ENCODE peak calls at places on chromosome 17, in seven cellular contexts. P is AG09319, J is A549, H is bronchial epithelial cell, E is fibroblast of the aortic adventitia, W is tibial nerve, T is breast epithelium. D is an unnamed sample.

GRCh38 chr17:57363998-57364645 is 107.8 kb downstream of the MSI2 start:
- DNase-seq in P (no peak), T (no peak), J (no peak), W (no peak), H (no peak), E (no peak), D (no peak)

GRCh38 chr17:56739376-56739775 is 94.3 kb downstream of the C17orf67 start:
- DNase-seq in P (no peak), J (no peak), E (no peak), T (no peak), H (no peak), W (no peak), D (no peak)

GRCh38 chr17:70654706-70655105 is 485.4 kb downstream of the KCNJ2 start:
- DNase-seq in J (no peak), T (no peak), H (no peak), E (no peak), P (no peak), W (no peak), D (no peak)

GRCh38 chr17:63293310-63293709 is 152.8 kb downstream of the CYB561 start:
- DNase-seq in J (no peak), W (no peak), H (no peak), E (peak; percentile 77), T (no peak), P (no peak), D (no peak)

GRCh38 chr17:47257651-47258339 is 4.2 kb downstream of the ITGB3 start:
- DNase-seq in H (peak; percentile 59), E (peak; percentile 67), T (no peak), J (no peak), P (no peak), W (no peak), D (no peak)

GRCh38 chr17:42608692-42609181 is 437 bp downstream of the RETREG3 start:
- DNase-seq in P (no peak), H (no peak), W (no peak), T (no peak), J (no peak), E (no peak), D (peak; percentile 21)

GRCh38 chr17:82396601-82397435 is 21.3 kb upstream of the HEXD start:
- DNase-seq in T (no peak), H (no peak), P (peak; percentile 94), J (no peak), E (peak; percentile 94), W (no peak), D (no peak)

GRCh38 chr17:17419166-17419565 is 57.6 kb upstream of the MED9 start:
- DNase-seq in J (no peak), P (no peak), W (no peak), T (no peak), H (no peak), E (no peak), D (no peak)

GRCh38 chr17:36640346-36640745 is 39.0 kb downstream of the MRM1 start:
- DNase-seq in E (no peak), W (no peak), T (no peak), H (no peak), P (no peak), J (no peak), D (no peak)

GRCh38 chr17:2792541-2793169 is 3.6 kb upstream of the RAP1GAP2 start:
- DNase-seq in E (no peak), P (no peak), T (no peak), W (no peak), H (no peak), J (no peak), D (no peak)

GRCh38 chr17:48618366-48618896 is 3.3 kb upstream of the HOXB8 start:
- DNase-seq in E (peak; percentile 83), H (peak; percentile 46), W (peak; percentile 83), P (peak; percentile 22), T (peak; percentile 84), J (peak; percentile 97), D (peak; percentile 86)

GRCh38 chr17:46977348-46977747 is 1.7 kb downstream of the RPRML start:
- DNase-seq in T (no peak), E (no peak), H (peak; percentile 53), P (no peak), J (peak; percentile 73), W (no peak), D (no peak)

GRCh38 chr17:71809537-71809936 is 311.3 kb upstream of the SOX9 start:
- DNase-seq in J (no peak), T (no peak), P (no peak), H (peak; percentile 8), W (no peak), E (no peak), D (no peak)

GRCh38 chr17:17824119-17824779 is 12.5 kb downstream of the SREBF1 start:
- DNase-seq in E (no peak), J (no peak), P (no peak), W (no peak), H (no peak), T (no peak), D (no peak)

GRCh38 chr17:18858567-18859245 is 775 bp downstream of the PRPSAP2 start:
- DNase-seq in H (peak; percentile 14), P (no peak), W (no peak), J (no peak), T (no peak), E (no peak), D (no peak)

GRCh38 chr17:36608794-36609497 is 7.6 kb downstream of the MRM1 start:
- DNase-seq in W (no peak), T (no peak), E (peak; percentile 73), J (no peak), H (peak; percentile 71), P (no peak), D (peak; percentile 76)

GRCh38 chr17:8489841-8490240 is 54.2 kb downstream of the NDEL1 start:
- DNase-seq in J (no peak), T (no peak), P (no peak), W (no peak), H (no peak), E (no peak), D (no peak)

GRCh38 chr17:38578641-38579480 is 26.9 kb downstream of the SRCIN1 start:
- DNase-seq in W (no peak), J (no peak), T (no peak), H (no peak), E (no peak), P (no peak), D (no peak)

GRCh38 chr17:38577645-38578173 is 28.0 kb downstream of the SRCIN1 start:
- DNase-seq in W (no peak), T (no peak), J (no peak), P (no peak), E (no peak), H (no peak), D (no peak)

GRCh38 chr17:38578229-38578628 is 27.5 kb downstream of the SRCIN1 start:
- DNase-seq in P (no peak), E (no peak), H (no peak), W (no peak), T (no peak), J (no peak), D (no peak)

GRCh38 chr17:38582069-38582468 is 23.7 kb downstream of the SRCIN1 start:
- DNase-seq in P (no peak), E (no peak), T (no peak), W (no peak), J (no peak), H (no peak), D (no peak)

DNA sequence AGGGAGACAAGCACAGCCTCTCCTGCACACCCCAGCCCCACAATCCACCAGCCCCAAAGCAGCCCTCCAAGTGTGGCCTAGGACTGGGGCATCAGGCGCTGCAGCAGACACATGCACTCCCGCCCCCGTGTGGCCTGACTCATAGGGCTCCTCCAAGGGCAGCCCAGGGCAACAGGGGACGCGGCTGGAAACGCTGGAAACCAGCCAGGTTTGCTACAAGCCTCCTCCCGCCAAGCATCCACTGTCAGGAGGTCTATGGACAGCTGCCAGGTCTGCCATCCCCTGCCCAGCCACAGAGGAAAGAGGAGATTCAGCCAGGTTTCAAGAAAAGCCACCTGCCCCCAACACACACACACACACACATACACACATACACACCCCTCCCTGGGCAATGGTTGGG is 25.8 kb downstream of the SRCIN1 start:
- DNase-seq in P (no peak), T (no peak), H (peak; percentile 45), W (no peak), J (peak; percentile 80), E (peak; percentile 9), D (peak; percentile 69)
- TF ChIP-seq CTCF in P (peak; percentile 2), T (no peak), H (peak; percentile 46), W (no peak), J (peak; percentile 30), E (no peak), D (peak; percentile 50)

GRCh38 chr17:74454197-74455024 is 12.0 kb upstream of the CD300A start:
- DNase-seq in H (peak; percentile 47), E (peak; percentile 50), W (no peak), J (peak; percentile 48), T (no peak), P (no peak), D (no peak)
- TF ChIP-seq CTCF in H (no peak), E (peak; percentile 11), W (no peak), J (no peak), T (no peak), P (no peak), D (no peak)

DNA sequence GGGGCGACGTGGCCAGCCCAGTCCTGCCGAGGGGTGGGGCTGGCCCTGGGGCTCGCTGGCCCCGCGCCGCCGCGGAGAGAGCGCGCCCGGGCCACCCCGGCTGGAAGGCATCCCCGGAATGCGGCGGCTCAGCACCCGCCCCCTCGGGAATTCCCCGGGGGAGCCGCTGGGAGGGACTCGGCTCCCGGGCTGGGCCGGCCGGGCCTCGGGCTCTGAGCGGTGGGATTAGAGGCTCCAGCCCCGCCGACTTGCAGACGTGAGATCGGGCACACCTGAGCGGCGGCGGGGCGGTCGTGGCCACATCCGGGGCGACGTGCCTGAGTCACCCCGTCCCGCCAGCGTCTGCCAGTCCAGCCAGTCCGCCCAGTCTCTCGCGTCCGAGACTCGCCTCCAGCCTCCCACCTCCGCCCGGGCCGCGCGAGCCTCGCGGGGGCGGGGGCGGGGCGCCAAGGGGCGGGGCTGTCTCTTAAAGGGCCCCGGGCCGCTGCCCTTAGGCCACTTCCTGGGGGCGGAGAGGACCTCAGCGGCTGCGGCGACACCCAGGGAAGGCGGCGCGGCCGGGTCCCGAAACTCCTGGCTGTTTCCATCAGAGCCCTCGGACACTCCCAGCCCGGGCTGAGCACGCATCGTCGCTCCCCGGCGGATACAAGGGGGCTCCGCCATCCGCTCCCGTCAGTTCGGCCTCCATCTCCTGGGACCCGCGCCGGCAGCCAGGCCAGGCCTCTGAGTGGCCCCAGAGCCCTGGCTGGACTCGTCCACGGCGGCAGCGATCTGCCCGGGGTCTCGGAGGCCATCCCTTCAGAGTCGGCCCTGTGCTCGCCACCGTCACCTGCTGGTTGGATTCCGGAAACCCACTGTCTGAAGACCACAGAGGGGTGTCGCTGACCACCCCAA is at the start of gene KCTD11:
- DNase-seq in J (peak; percentile 96), W (peak; percentile 88), H (peak; percentile 91), E (peak; percentile 87), T (peak; percentile 87), P (peak; percentile 73), D (peak; percentile 72)
- TF ChIP-seq CTCF in J (peak; percentile 60), W (peak; percentile 27), H (peak; percentile 87), E (peak; percentile 75), T (peak; percentile 65), P (peak; percentile 69), D (no peak)

DNA sequence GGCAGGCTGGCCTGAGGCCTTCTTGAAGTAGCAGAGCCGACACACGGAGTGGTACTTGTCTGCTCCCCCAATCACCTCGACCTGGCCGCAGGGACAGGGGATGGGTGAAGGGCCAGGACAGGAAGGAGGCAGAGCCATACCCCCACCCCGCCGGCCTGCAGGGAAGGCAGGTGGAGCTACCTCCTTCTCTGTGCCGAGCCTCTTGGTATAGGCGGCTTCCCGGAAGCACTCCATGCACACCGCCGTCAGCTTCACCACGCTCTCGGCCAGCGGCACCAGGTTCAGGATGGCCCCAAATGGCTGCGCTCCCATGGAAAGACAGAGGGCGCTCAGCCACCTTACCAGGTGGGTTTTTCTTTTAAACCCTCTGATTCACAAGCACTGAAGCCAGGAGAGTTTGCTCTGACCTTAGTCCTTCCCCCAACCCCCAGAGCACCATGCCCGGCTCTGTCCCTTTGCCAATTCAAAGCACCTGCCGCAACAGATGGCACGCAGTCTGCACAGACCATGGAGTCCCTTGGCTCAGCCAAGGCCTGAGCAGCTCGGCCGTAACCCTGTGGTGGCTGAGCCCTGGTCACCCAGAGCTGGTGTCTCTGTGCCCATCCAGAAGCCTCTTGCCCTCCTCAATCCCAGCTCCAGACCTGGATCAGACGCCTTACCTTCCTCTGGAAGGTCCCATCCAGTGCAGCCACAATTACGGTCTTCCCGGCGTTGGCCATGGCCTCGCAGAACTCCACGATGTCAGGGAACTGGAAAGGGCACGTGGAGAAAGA is 6.7 kb downstream of the SYNGR2 start:
- DNase-seq in J (no peak), E (no peak), T (peak; percentile 58), W (no peak), P (no peak), H (no peak), D (no peak)
- TF ChIP-seq CTCF in J (peak; percentile 10), E (no peak), T (no peak), W (no peak), P (no peak), H (peak; percentile 22), D (no peak)